ENCODE peak calls at places on chromosomes 7 and 10, in five cellular contexts. R is stimulated activated CD8-positive, alpha-beta memory T cell treated with anti-CD3 and anti-CD28 coated beads, Interleukin-4, amount 100 ng/mL, for 24 hours; B is A172; J is CD8-positive, alpha-beta memory T cell; P is NCI-H1694 treated with DMSO at 0.1 percent for 48 hours. L is an unnamed sample.

GRCh38 chr7:94297397-94297838 is 97.3 kb upstream of the COL1A2 start:
- DNase-seq in R (no peak), P (no peak), B (peak), J (no peak), L (peak)

GRCh38 chr10:11015371-11015934 is 2.2 kb upstream of the CELF2 start:
- DNase-seq in R (no peak), J (no peak), P (no peak), B (no peak), L (no peak)

GRCh38 chr10:106727170-106727569 is 437.3 kb downstream of the SORCS1 start:
- DNase-seq in P (no peak), B (no peak), R (no peak), J (no peak), L (no peak)

GRCh38 chr7:79786187-79786586 is 332.7 kb upstream of the MAGI2 start:
- DNase-seq in J (no peak), R (no peak), P (no peak), B (no peak), L (peak)

GRCh38 chr10:106217627-106218026 is 946.9 kb downstream of the SORCS1 start:
- DNase-seq in R (no peak), B (no peak), P (no peak), J (no peak), L (no peak)

GRCh38 chr10:132141526-132142395 is 45.0 kb upstream of the DPYSL4 start:
- DNase-seq in B (no peak), P (no peak), J (no peak), R (no peak), L (no peak)

GRCh38 chr7:6653101-6653995 is 16.2 kb downstream of the ZNF316 start:
- DNase-seq in P (no peak), R (no peak), B (no peak), J (no peak), L (no peak)

GRCh38 chr10:95560288-95561199 is 627 bp downstream of the SORBS1 start:
- DNase-seq in B (peak), P (no peak), R (peak), J (peak), L (peak)

GRCh38 chr7:117673367-117673766 is 193.5 kb downstream of the CFTR start:
- DNase-seq in R (no peak), J (no peak), P (no peak), B (no peak), L (no peak)

GRCh38 chr10:36344240-36344639 is 702.1 kb upstream of the FZD8 start:
- DNase-seq in J (no peak), R (no peak), B (peak), P (no peak), L (no peak)

GRCh38 chr7:7672545-7673239 is 32.1 kb downstream of the UMAD1 start:
- DNase-seq in R (no peak), B (no peak), P (no peak), J (no peak), L (no peak)

GRCh38 chr10:132048294-132048667 is 17.5 kb upstream of the JAKMIP3 start:
- DNase-seq in R (no peak), P (no peak), J (no peak), B (no peak), L (no peak)

GRCh38 chr7:610141-610530 is 90.5 kb upstream of the PDGFA start:
- DNase-seq in R (no peak), J (no peak), P (no peak), B (no peak), L (no peak)

GRCh38 chr7:55532150-55532917 is 40.0 kb downstream of the VOPP1 start:
- DNase-seq in J (no peak), P (no peak), R (no peak), B (peak), L (no peak)

GRCh38 chr7:99579956-99580777 is 17.9 kb upstream of the TMEM225B start:
- DNase-seq in R (peak), J (peak), B (no peak), P (peak), L (peak)

GRCh38 chr7:2719007-2719406 is 31.0 kb downstream of the AMZ1 start:
- DNase-seq in P (peak), B (peak), J (peak), R (peak), L (no peak)

GRCh38 chr10:81873932-81874816 is 820 bp upstream of the NRG3 start:
- DNase-seq in J (no peak), B (no peak), R (no peak), P (no peak), L (peak)

GRCh38 chr10:30637881-30638467 is 8.4 kb upstream of the LYZL2 start:
- DNase-seq in R (no peak), B (peak), J (no peak), P (no peak), L (peak)

GRCh38 chr10:18313626-18314025 is 173.4 kb downstream of the CACNB2 start:
- DNase-seq in R (no peak), J (no peak), B (no peak), P (no peak), L (no peak)

GRCh38 chr7:66689081-66689480 is 51.5 kb upstream of the RABGEF1 start:
- DNase-seq in J (no peak), B (no peak), P (no peak), R (no peak), L (no peak)

GRCh38 chr10:94626476-94626875 is 57.1 kb upstream of the CYP2C18 start:
- DNase-seq in P (no peak), R (no peak), B (no peak), J (no peak), L (no peak)

GRCh38 chr7:26500749-26501352 is 209.2 kb downstream of the SNX10 start:
- DNase-seq in P (peak), J (no peak), B (peak), R (no peak), L (peak)

GRCh38 chr10:120318862-120319261 is 138.2 kb upstream of the PLPP4 start:
- DNase-seq in P (no peak), J (no peak), R (no peak), B (no peak), L (no peak)

GRCh38 chr10:6464862-6465430 is 115.1 kb downstream of the PRKCQ start:
- DNase-seq in B (no peak), P (no peak), R (no peak), J (no peak), L (no peak)

GRCh38 chr10:113788604-113789083 is 37.2 kb downstream of the PLEKHS1 start:
- DNase-seq in J (no peak), B (peak), R (no peak), P (peak), L (peak)

GRCh38 chr10:56003555-56003954 is 357.5 kb downstream of the ZWINT start:
- DNase-seq in J (no peak), B (no peak), R (no peak), P (no peak), L (no peak)

L was measured in choroid plexus epithelial cell.